ENCODE peak calls at places on chromosome 1, in seven cellular contexts. V is fibroblast of villous mesenchyme, E is astrocyte of the cerebellum, C is pancreas, B is adrenal gland, M is psoas muscle, U is GM12865. T is an unnamed sample.

GRCh38 chr1:200908158-200908868 is 13.6 kb downstream of the INAVA start:
- DNase-seq in V (no peak), E (no peak), C (no peak), B (no peak), M (no peak), U (no peak), T (no peak)

GRCh38 chr1:14549897-14550635 is 48.4 kb upstream of the KAZN start:
- DNase-seq in V (no peak), E (no peak), C (no peak), B (no peak), M (no peak), U (no peak), T (no peak)

GRCh38 chr1:84719477-84720274 is 29.4 kb upstream of the SSX2IP start:
- DNase-seq in V (peak; percentile 35), E (no peak), C (no peak), B (no peak), M (no peak), U (no peak), T (peak; percentile 88)

GRCh38 chr1:56788102-56788501 is 31.1 kb downstream of the FYB2 start:
- DNase-seq in V (no peak), E (no peak), C (no peak), B (no peak), M (no peak), U (no peak), T (no peak)

GRCh38 chr1:230422221-230422981 is 3.7 kb downstream of the PGBD5 start:
- DNase-seq in V (no peak), E (no peak), C (no peak), B (no peak), M (no peak), U (peak; percentile 13), T (no peak)

GRCh38 chr1:161274874-161275273 is 16.3 kb downstream of the PCP4L1 start:
- DNase-seq in V (no peak), E (no peak), C (peak; percentile 54), B (no peak), M (no peak), U (no peak), T (no peak)

GRCh38 chr1:95518310-95518709 is 284.3 kb downstream of the RWDD3 start:
- DNase-seq in V (no peak), E (no peak), C (no peak), B (no peak), M (no peak), U (no peak), T (no peak)

GRCh38 chr1:203289281-203289981 is 15.9 kb upstream of the BTG2 start:
- DNase-seq in V (no peak), E (no peak), C (peak; percentile 47), B (peak; percentile 60), M (no peak), U (peak; percentile 98), T (no peak)

GRCh38 chr1:16180291-16180824 is 24.5 kb upstream of the EPHA2 start:
- DNase-seq in V (no peak), E (no peak), C (no peak), B (no peak), M (no peak), U (no peak), T (no peak)

GRCh38 chr1:150302338-150302737 is 8.7 kb downstream of the MRPS21 start:
- DNase-seq in V (no peak), E (no peak), C (no peak), B (peak; percentile 88), M (no peak), U (no peak), T (no peak)

GRCh38 chr1:11045428-11046269 is 1.4 kb downstream of the MASP2 start:
- DNase-seq in V (no peak), E (no peak), C (no peak), B (no peak), M (no peak), U (no peak), T (no peak)

GRCh38 chr1:239587066-239587465 is 200.7 kb downstream of the CHRM3 start:
- DNase-seq in V (no peak), E (no peak), C (no peak), B (no peak), M (no peak), U (no peak), T (no peak)

GRCh38 chr1:115753830-115754229 is 14.7 kb downstream of the CASQ2 start:
- DNase-seq in V (no peak), E (no peak), C (no peak), B (no peak), M (peak; percentile 74), U (no peak), T (no peak)

GRCh38 chr1:76799700-76800099 is 67.6 kb upstream of the ST6GALNAC5 start:
- DNase-seq in V (no peak), E (no peak), C (no peak), B (no peak), M (no peak), U (no peak), T (no peak)

GRCh38 chr1:186595969-186596368 is 84.3 kb downstream of the PTGS2 start:
- DNase-seq in V (no peak), E (no peak), C (no peak), B (no peak), M (no peak), U (peak; percentile 21), T (no peak)

GRCh38 chr1:30786264-30786991 is 28.9 kb upstream of the LAPTM5 start:
- DNase-seq in V (no peak), E (no peak), C (no peak), B (no peak), M (no peak), U (no peak), T (no peak)

GRCh38 chr1:107740574-107740973 is 224.4 kb downstream of the VAV3 start:
- DNase-seq in V (peak; percentile 6), E (no peak), C (no peak), B (no peak), M (no peak), U (no peak), T (no peak)

GRCh38 chr1:51296379-51297357 is 33.7 kb downstream of the TTC39A start:
- DNase-seq in V (peak; percentile 75), E (peak; percentile 45), C (peak; percentile 89), B (peak; percentile 80), M (peak; percentile 91), U (peak; percentile 85), T (peak; percentile 15)

GRCh38 chr1:234371414-234371813 is 1.8 kb upstream of the COA6 start:
- DNase-seq in V (no peak), E (no peak), C (no peak), B (no peak), M (no peak), U (no peak), T (no peak)

GRCh38 chr1:159172599-159173291 is 1.3 kb downstream of the CADM3 start:
- DNase-seq in V (no peak), E (no peak), C (no peak), B (no peak), M (peak; percentile 57), U (no peak), T (no peak)

GRCh38 chr1:8343464-8344001 is 25.6 kb downstream of the SLC45A1 start:
- DNase-seq in V (peak; percentile 98), E (peak; percentile 94), C (no peak), B (peak; percentile 89), M (peak; percentile 89), U (no peak), T (peak; percentile 89)

GRCh38 chr1:30818568-30819243 is 61.1 kb upstream of the LAPTM5 start:
- DNase-seq in V (peak; percentile 71), E (no peak), C (no peak), B (no peak), M (no peak), U (no peak), T (no peak)

GRCh38 chr1:186681806-186682205 is 1.6 kb upstream of the PTGS2 start:
- DNase-seq in V (peak; percentile 21), E (no peak), C (no peak), B (no peak), M (no peak), U (no peak), T (peak; percentile 5)

GRCh38 chr1:103106426-103107321 is 1.6 kb downstream of the COL11A1 start:
- DNase-seq in V (peak; percentile 40), E (peak; percentile 49), C (peak; percentile 21), B (peak; percentile 34), M (peak; percentile 51), U (peak; percentile 47), T (no peak)
- TF ChIP-seq CTCF in V (peak; percentile 46), E (peak; percentile 63), C (peak; percentile 32), B (peak; percentile 26), M (peak; percentile 50), U (peak; percentile 29), T (peak; percentile 60)

DNA sequence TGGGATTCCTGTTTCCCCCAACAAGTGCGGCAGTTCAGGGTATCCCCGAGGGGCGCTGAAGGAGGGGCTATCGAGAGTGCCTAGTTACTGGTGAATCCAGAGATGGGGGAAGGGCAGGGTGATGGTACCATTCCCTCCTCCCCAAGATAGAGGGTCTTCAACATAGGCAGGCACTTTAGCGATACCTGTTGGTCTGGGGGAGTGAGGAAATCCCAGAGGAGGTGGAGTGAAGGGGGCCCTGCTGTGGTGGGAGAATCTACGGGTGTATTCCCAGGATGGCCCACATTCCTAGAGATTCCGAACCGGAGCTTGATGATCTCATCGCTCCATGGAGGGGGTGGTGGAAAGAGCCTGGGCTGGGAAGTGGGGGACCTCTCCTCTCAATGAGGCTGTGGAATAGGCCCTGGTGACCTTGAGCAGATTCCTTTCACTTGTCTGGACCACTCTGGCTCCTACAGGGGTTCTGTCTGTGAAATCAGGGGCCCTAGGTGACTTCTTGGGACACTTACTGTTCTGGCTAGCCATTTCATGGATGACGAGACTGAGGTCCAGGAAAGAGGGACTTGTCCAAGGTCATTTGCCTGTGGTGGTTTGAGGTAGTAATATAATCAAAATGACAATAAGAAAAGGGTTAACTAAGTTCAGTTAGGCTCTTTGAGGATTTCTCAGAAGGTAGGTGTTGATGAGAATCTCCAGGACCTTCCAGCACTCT is 52.7 kb upstream of the SYNC start:
- DNase-seq in V (no peak), E (no peak), C (no peak), B (no peak), M (no peak), U (no peak), T (no peak)
- H3K4me3 ChIP-seq in V (peak overlapping the region; percentile 64), E (peak overlapping the region; percentile 54), C (peak overlapping the region; percentile 80), B (peak overlapping the region; percentile 60), M (no peak overlapping the region), U (no peak overlapping the region), T (peak overlapping the region; percentile 46)

GRCh38 chr1:152185544-152186391 is 26.7 kb upstream of the RPTN start:
- DNase-seq in V (peak; percentile 68), E (peak; percentile 56), C (no peak), B (peak; percentile 49), M (no peak), U (peak; percentile 58), T (no peak)

GRCh38 chr1:152182942-152183341 is 23.9 kb upstream of the RPTN start:
- DNase-seq in V (peak; percentile 30), E (peak; percentile 61), C (no peak), B (no peak), M (no peak), U (no peak), T (peak; percentile 40)

GRCh38 chr1:152179566-152179965 is 20.5 kb upstream of the RPTN start:
- DNase-seq in V (no peak), E (no peak), C (no peak), B (no peak), M (no peak), U (no peak), T (no peak)

GRCh38 chr1:152186556-152187285 is 27.7 kb upstream of the RPTN start:
- DNase-seq in V (no peak), E (no peak), C (no peak), B (no peak), M (no peak), U (no peak), T (no peak)

GRCh38 chr1:152182431-152182830 is 23.4 kb upstream of the RPTN start:
- DNase-seq in V (peak; percentile 26), E (no peak), C (no peak), B (no peak), M (no peak), U (peak; percentile 24), T (no peak)
- TF ChIP-seq CTCF in V (peak; percentile 52), E (peak; percentile 29), C (no peak), B (peak; percentile 8), M (no peak), U (peak; percentile 47), T (peak; percentile 47)

GRCh38 chr1:172143384-172144025 is 277.0 kb upstream of the C1orf105 start:
- DNase-seq in V (peak; percentile 78), E (peak; percentile 86), C (no peak), B (no peak), M (no peak), U (no peak), T (no peak)
- H3K4me3 ChIP-seq in V (peak overlapping the region; percentile 89), E (no peak overlapping the region), C (peak overlapping the region; percentile 8), B (no peak overlapping the region), M (peak overlapping the region; percentile 64), U (no peak overlapping the region), T (peak overlapping the region; percentile 93)